ENCODE peak calls at places on chromosome 20, in six cellular contexts. One of them, this sample, is unnamed.
A peak's percentile ranks its signal among the peaks of the same experiment; 100 is the strongest.

GRCh38 chr20:58714340-58714922 is 21.8 kb downstream of the NPEPL1 start:
- DNase-seq in H9: peak; percentile 21
- DNase-seq in mesenchymal stem cell: no peak
- DNase-seq in neuronal stem cell: no peak
- DNase-seq in H1: peak; percentile 42
- DNase-seq in IMR-90: no peak
- DNase-seq in this sample: no peak

GRCh38 chr20:34535301-34535840 is 19.1 kb downstream of the DYNLRB1 start:
- DNase-seq in H1: no peak
- DNase-seq in IMR-90: no peak
- DNase-seq in H9: no peak
- DNase-seq in mesenchymal stem cell: no peak
- DNase-seq in neuronal stem cell: no peak
- DNase-seq in this sample: no peak

GRCh38 chr20:53915459-53916172 is 154.8 kb downstream of the BCAS1 start:
- DNase-seq in mesenchymal stem cell: peak; percentile 94
- DNase-seq in H9: peak; percentile 87
- DNase-seq in H1: peak; percentile 97
- DNase-seq in IMR-90: peak; percentile 86
- DNase-seq in neuronal stem cell: peak; percentile 91
- DNase-seq in this sample: peak; percentile 91

GRCh38 chr20:23419995-23420901 is 1.0 kb downstream of the NAPB start:
- DNase-seq in IMR-90: peak; percentile 70
- DNase-seq in H9: no peak
- DNase-seq in neuronal stem cell: peak; percentile 1
- DNase-seq in H1: no peak
- DNase-seq in mesenchymal stem cell: peak; percentile 81
- DNase-seq in this sample: peak; percentile 34

GRCh38 chr20:19958243-19958642 is 58.9 kb upstream of the NAA20 start:
- DNase-seq in neuronal stem cell: no peak
- DNase-seq in H1: no peak
- DNase-seq in mesenchymal stem cell: no peak
- DNase-seq in IMR-90: no peak
- DNase-seq in H9: no peak
- DNase-seq in this sample: no peak

GRCh38 chr20:17556842-17557674 is 12.8 kb upstream of the DSTN start:
- DNase-seq in mesenchymal stem cell: no peak
- DNase-seq in IMR-90: peak; percentile 34
- DNase-seq in neuronal stem cell: no peak
- DNase-seq in H9: peak; percentile 38
- DNase-seq in H1: peak; percentile 45
- DNase-seq in this sample: no peak

GRCh38 chr20:47765715-47766594 is 19.3 kb downstream of the SULF2 start:
- DNase-seq in IMR-90: no peak
- DNase-seq in neuronal stem cell: peak; percentile 63
- DNase-seq in H1: no peak
- DNase-seq in mesenchymal stem cell: peak; percentile 24
- DNase-seq in H9: peak; percentile 46
- DNase-seq in this sample: peak; percentile 82

GRCh38 chr20:45842169-45842812 is 8.7 kb downstream of the SNX21 start:
- DNase-seq in IMR-90: peak; percentile 59
- DNase-seq in mesenchymal stem cell: peak; percentile 45
- DNase-seq in neuronal stem cell: no peak
- DNase-seq in H1: no peak
- DNase-seq in H9: no peak
- DNase-seq in this sample: no peak

GRCh38 chr20:46814366-46815232 is 80.0 kb upstream of the EYA2 start:
- DNase-seq in H9: peak; percentile 63
- DNase-seq in H1: no peak
- DNase-seq in mesenchymal stem cell: peak; percentile 45
- DNase-seq in neuronal stem cell: peak; percentile 82
- DNase-seq in IMR-90: peak; percentile 87
- DNase-seq in this sample: peak; percentile 93

GRCh38 chr20:57930328-57930727 is 220.5 kb upstream of the PMEPA1 start:
- DNase-seq in mesenchymal stem cell: no peak
- DNase-seq in neuronal stem cell: no peak
- DNase-seq in H1: no peak
- DNase-seq in H9: no peak
- DNase-seq in IMR-90: no peak
- DNase-seq in this sample: no peak

GRCh38 chr20:56391596-56392281 is at the start of gene AURKA:
- DNase-seq in neuronal stem cell: no peak
- DNase-seq in H9: no peak
- DNase-seq in mesenchymal stem cell: peak; percentile 42
- DNase-seq in H1: no peak
- DNase-seq in IMR-90: no peak
- DNase-seq in this sample: no peak

GRCh38 chr20:23880426-23880825 is 878 bp upstream of the CST5 start:
- DNase-seq in H1: no peak
- DNase-seq in H9: no peak
- DNase-seq in neuronal stem cell: no peak
- DNase-seq in IMR-90: peak; percentile 3
- DNase-seq in mesenchymal stem cell: no peak
- DNase-seq in this sample: no peak

GRCh38 chr20:34525709-34526416 is 9.6 kb downstream of the DYNLRB1 start:
- DNase-seq in neuronal stem cell: no peak
- DNase-seq in H9: no peak
- DNase-seq in IMR-90: peak; percentile 100
- DNase-seq in mesenchymal stem cell: peak; percentile 98
- DNase-seq in H1: no peak
- DNase-seq in this sample: peak; percentile 51

GRCh38 chr20:34312544-34313217 is 9.5 kb upstream of the AHCY start:
- DNase-seq in mesenchymal stem cell: peak; percentile 84
- DNase-seq in neuronal stem cell: peak; percentile 84
- DNase-seq in H1: peak; percentile 97
- DNase-seq in IMR-90: peak; percentile 81
- DNase-seq in H9: peak; percentile 93
- DNase-seq in this sample: peak; percentile 95

GRCh38 chr20:19850190-19850533 is 92.1 kb downstream of the RIN2 start:
- DNase-seq in H9: no peak
- DNase-seq in neuronal stem cell: no peak
- DNase-seq in IMR-90: no peak
- DNase-seq in mesenchymal stem cell: peak; percentile 69
- DNase-seq in H1: no peak
- DNase-seq in this sample: no peak

GRCh38 chr20:11431613-11432012 is 486.1 kb upstream of the BTBD3 start:
- DNase-seq in mesenchymal stem cell: no peak
- DNase-seq in H1: no peak
- DNase-seq in H9: no peak
- DNase-seq in neuronal stem cell: no peak
- DNase-seq in IMR-90: no peak
- DNase-seq in this sample: no peak

GRCh38 chr20:34999021-34999451 is 43.4 kb downstream of the MYH7B start:
- DNase-seq in H9: no peak
- DNase-seq in H1: no peak
- DNase-seq in IMR-90: no peak
- DNase-seq in mesenchymal stem cell: no peak
- DNase-seq in neuronal stem cell: no peak
- DNase-seq in this sample: no peak

GRCh38 chr20:24999568-24999967 is 7.0 kb upstream of the APMAP start:
- DNase-seq in H9: peak; percentile 9
- DNase-seq in neuronal stem cell: no peak
- DNase-seq in H1: no peak
- DNase-seq in mesenchymal stem cell: no peak
- DNase-seq in IMR-90: no peak
- DNase-seq in this sample: no peak

DNA sequence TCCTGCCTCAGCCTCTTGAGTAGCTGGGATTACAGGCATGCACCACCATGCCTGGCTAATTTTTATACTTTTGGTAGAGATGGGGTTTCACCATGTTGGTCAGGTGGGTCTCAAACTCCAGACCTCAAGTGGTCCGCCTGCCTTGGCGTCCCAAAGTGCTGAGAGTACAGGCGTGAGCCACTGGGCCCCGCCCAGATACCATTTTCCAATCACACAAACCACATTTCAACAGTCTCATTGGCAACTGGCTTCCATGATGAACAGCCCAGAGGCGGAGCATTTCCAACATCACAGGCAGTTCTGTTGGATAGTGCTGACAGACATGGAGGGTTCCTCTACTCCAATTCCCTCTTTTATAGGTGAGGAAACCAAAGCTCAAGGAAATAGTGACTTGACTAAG is 43.9 kb upstream of the PLCB4 start:
- DNase-seq in mesenchymal stem cell: no peak
- DNase-seq in IMR-90: no peak
- DNase-seq in H9: no peak
- DNase-seq in H1: no peak
- DNase-seq in neuronal stem cell: no peak
- DNase-seq in this sample: no peak
- H2BK15ac ChIP-seq in mesenchymal stem cell: no peak overlapping the region
- H2BK15ac ChIP-seq in IMR-90: peak overlapping the region; percentile 59
- H2BK15ac ChIP-seq in H9: no peak overlapping the region
- H2BK15ac ChIP-seq in H1: no peak overlapping the region
- H2BK15ac ChIP-seq in neuronal stem cell: no peak overlapping the region
- H2BK15ac ChIP-seq in this sample: no peak overlapping the region

DNA sequence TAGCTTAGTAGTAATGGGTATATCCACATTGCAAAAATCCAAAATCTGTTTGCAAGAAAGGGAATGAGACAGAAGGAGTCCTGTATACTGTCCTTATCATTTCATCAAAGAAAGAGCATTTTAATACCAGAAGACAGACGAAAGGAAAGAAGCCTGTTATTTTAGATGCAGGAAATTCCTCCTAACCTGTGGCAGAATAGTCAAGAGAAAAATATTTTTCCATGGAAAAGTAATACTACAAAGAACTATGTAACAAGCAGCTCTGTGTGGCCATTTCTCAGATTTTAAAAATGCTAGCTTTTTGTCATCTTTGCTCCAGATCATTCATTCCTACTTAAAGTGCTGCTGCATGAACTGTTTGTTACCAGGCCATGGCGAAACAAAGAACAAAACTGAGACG is 72.9 kb upstream of the SCP2D1 start:
- DNase-seq in neuronal stem cell: no peak
- DNase-seq in H1: no peak
- DNase-seq in IMR-90: no peak
- DNase-seq in H9: no peak
- DNase-seq in mesenchymal stem cell: no peak
- DNase-seq in this sample: no peak
- H3K27ac ChIP-seq in neuronal stem cell: no peak overlapping the region
- H3K27ac ChIP-seq in H1: no peak overlapping the region
- H3K27ac ChIP-seq in IMR-90: no peak overlapping the region
- H3K27ac ChIP-seq in H9: no peak overlapping the region
- H3K27ac ChIP-seq in mesenchymal stem cell: no peak overlapping the region
- H3K27ac ChIP-seq in this sample: no peak overlapping the region

GRCh38 chr20:48784273-48784641 is 43.5 kb downstream of the PREX1 start:
- DNase-seq in H9: no peak
- DNase-seq in IMR-90: no peak
- DNase-seq in neuronal stem cell: no peak
- DNase-seq in mesenchymal stem cell: no peak
- DNase-seq in H1: no peak
- DNase-seq in this sample: no peak

GRCh38 chr20:48783533-48784272 is 44.1 kb downstream of the PREX1 start:
- DNase-seq in H9: no peak
- DNase-seq in H1: no peak
- DNase-seq in mesenchymal stem cell: peak; percentile 14
- DNase-seq in neuronal stem cell: no peak
- DNase-seq in IMR-90: peak; percentile 22
- DNase-seq in this sample: no peak

GRCh38 chr20:48785256-48785655 is 42.5 kb downstream of the PREX1 start:
- DNase-seq in mesenchymal stem cell: no peak
- DNase-seq in neuronal stem cell: no peak
- DNase-seq in IMR-90: no peak
- DNase-seq in H1: no peak
- DNase-seq in H9: no peak
- DNase-seq in this sample: no peak

GRCh38 chr20:48786916-48787676 is 40.7 kb downstream of the PREX1 start:
- DNase-seq in H9: no peak
- DNase-seq in IMR-90: no peak
- DNase-seq in H1: no peak
- DNase-seq in neuronal stem cell: no peak
- DNase-seq in mesenchymal stem cell: no peak
- DNase-seq in this sample: no peak

DNA sequence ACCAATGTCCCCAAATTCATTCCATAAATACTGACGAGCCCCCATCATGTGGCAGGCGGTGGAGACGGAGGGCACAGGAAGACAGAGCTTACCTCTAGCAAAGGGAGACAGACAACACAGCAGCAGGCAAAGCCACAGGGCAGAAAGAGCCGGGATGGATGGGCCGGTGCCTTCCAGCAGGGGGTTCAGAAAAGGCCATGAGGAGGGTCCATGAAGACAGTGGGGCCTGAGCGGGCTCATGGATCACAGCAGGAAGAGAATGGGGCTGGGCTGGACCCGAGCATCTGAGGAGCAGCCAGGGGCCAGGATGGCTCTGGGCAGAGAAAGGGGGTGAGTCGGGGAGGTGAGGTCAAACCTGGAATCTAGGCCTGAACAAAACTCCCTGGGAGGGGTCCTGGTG is 42.0 kb downstream of the PREX1 start:
- DNase-seq in H9: no peak
- DNase-seq in mesenchymal stem cell: no peak
- DNase-seq in neuronal stem cell: no peak
- DNase-seq in IMR-90: no peak
- DNase-seq in H1: no peak
- DNase-seq in this sample: no peak
- H3K79me1 ChIP-seq in H9: no peaks in the 10 kb centered on the region
- H3K79me1 ChIP-seq in mesenchymal stem cell: peaks cover 38% of the 10 kb centered on the region
- H3K79me1 ChIP-seq in neuronal stem cell: peaks cover 2% of the 10 kb centered on the region
- H3K79me1 ChIP-seq in IMR-90: no peaks in the 10 kb centered on the region
- H3K79me1 ChIP-seq in H1: no peaks in the 10 kb centered on the region
- H3K79me1 ChIP-seq in this sample: peaks cover 44% of the 10 kb centered on the region

DNA sequence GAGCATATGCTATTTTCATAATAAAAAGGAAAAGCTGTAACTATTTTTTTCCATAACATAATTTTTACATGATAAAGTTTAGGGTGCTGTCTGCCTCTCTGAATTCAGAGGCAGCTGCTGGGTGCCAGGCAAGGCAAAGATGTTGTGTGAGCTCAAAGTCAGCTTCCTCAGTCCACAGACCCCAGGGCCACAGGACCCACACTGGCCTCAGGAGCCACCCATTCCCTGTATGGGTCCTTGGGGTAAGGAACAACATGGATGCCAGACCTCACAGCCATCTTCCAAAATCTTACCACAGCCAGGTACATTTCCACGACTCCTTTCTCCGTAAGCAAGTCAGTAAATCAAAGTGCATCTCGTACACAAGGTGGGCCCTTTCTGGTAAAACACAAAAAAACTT is 16.4 kb upstream of the MAFB start:
- DNase-seq in mesenchymal stem cell: no peak
- DNase-seq in H9: no peak
- DNase-seq in H1: no peak
- DNase-seq in IMR-90: no peak
- DNase-seq in neuronal stem cell: no peak
- DNase-seq in this sample: no peak
- H2BK15ac ChIP-seq in mesenchymal stem cell: no peak overlapping the region
- H2BK15ac ChIP-seq in H9: no peak overlapping the region
- H2BK15ac ChIP-seq in H1: no peak overlapping the region
- H2BK15ac ChIP-seq in IMR-90: no peak overlapping the region
- H2BK15ac ChIP-seq in neuronal stem cell: no peak overlapping the region
- H2BK15ac ChIP-seq in this sample: no peak overlapping the region

GRCh38 chr20:2995796-2996195 is 47.6 kb upstream of the GNRH2 start:
- DNase-seq in neuronal stem cell: no peak
- DNase-seq in H9: no peak
- DNase-seq in mesenchymal stem cell: no peak
- DNase-seq in IMR-90: no peak
- DNase-seq in H1: no peak
- DNase-seq in this sample: no peak
- H3K27ac ChIP-seq in neuronal stem cell: no peak overlapping the region
- H3K27ac ChIP-seq in H9: no peak overlapping the region
- H3K27ac ChIP-seq in mesenchymal stem cell: no peak overlapping the region
- H3K27ac ChIP-seq in IMR-90: no peak overlapping the region
- H3K27ac ChIP-seq in H1: no peak overlapping the region
- H3K27ac ChIP-seq in this sample: no peak overlapping the region